ENCODE peak calls at places on chromosomes 3 and 15, in six cellular contexts. One of them, this sample, is unnamed.

GRCh38 chr15:25802285-25802830 is 60.8 kb downstream of the ATP10A start:
- DNase-seq in epithelial cell of esophagus: no peak
- DNase-seq in epithelial cell of proximal tubule: no peak
- DNase-seq in GM10248: no peak
- DNase-seq in progenitor cell of endocrine pancreas: no peak
- DNase-seq in fibroblast of pulmonary artery: no peak
- DNase-seq in this sample: no peak

GRCh38 chr15:27872355-27872754 is 226.8 kb downstream of the OCA2 start:
- DNase-seq in epithelial cell of esophagus: no peak
- DNase-seq in epithelial cell of proximal tubule: no peak
- DNase-seq in GM10248: no peak
- DNase-seq in progenitor cell of endocrine pancreas: no peak
- DNase-seq in fibroblast of pulmonary artery: no peak
- DNase-seq in this sample: no peak

GRCh38 chr3:179088306-179088705 is 16.7 kb upstream of the ZMAT3 start:
- DNase-seq in epithelial cell of esophagus: no peak
- DNase-seq in epithelial cell of proximal tubule: no peak
- DNase-seq in GM10248: no peak
- DNase-seq in progenitor cell of endocrine pancreas: no peak
- DNase-seq in fibroblast of pulmonary artery: no peak
- DNase-seq in this sample: no peak

GRCh38 chr3:75136100-75136897 is 521.8 kb upstream of the CNTN3 start:
- DNase-seq in epithelial cell of esophagus: no peak
- DNase-seq in epithelial cell of proximal tubule: no peak
- DNase-seq in GM10248: no peak
- DNase-seq in progenitor cell of endocrine pancreas: no peak
- DNase-seq in fibroblast of pulmonary artery: no peak
- DNase-seq in this sample: no peak

GRCh38 chr3:114308830-114309229 is 15.0 kb downstream of the TIGIT start:
- DNase-seq in epithelial cell of esophagus: no peak
- DNase-seq in epithelial cell of proximal tubule: no peak
- DNase-seq in GM10248: peak; percentile 61
- DNase-seq in progenitor cell of endocrine pancreas: no peak
- DNase-seq in fibroblast of pulmonary artery: no peak
- DNase-seq in this sample: no peak

GRCh38 chr15:58070801-58071418 is 5.4 kb upstream of the ALDH1A2 start:
- DNase-seq in epithelial cell of esophagus: peak; percentile 68
- DNase-seq in epithelial cell of proximal tubule: no peak
- DNase-seq in GM10248: peak; percentile 10
- DNase-seq in progenitor cell of endocrine pancreas: peak; percentile 51
- DNase-seq in fibroblast of pulmonary artery: peak; percentile 72
- DNase-seq in this sample: peak; percentile 73

GRCh38 chr15:40436892-40437753 is 3.6 kb upstream of the BAHD1 start:
- DNase-seq in epithelial cell of esophagus: no peak
- DNase-seq in epithelial cell of proximal tubule: no peak
- DNase-seq in GM10248: no peak
- DNase-seq in progenitor cell of endocrine pancreas: no peak
- DNase-seq in fibroblast of pulmonary artery: no peak
- DNase-seq in this sample: no peak

GRCh38 chr15:58203537-58203936 is 65.4 kb downstream of the AQP9 start:
- DNase-seq in epithelial cell of esophagus: no peak
- DNase-seq in epithelial cell of proximal tubule: no peak
- DNase-seq in GM10248: no peak
- DNase-seq in progenitor cell of endocrine pancreas: no peak
- DNase-seq in fibroblast of pulmonary artery: peak; percentile 96
- DNase-seq in this sample: no peak

GRCh38 chr3:39381432-39381831 is 1.7 kb upstream of the SLC25A38 start:
- DNase-seq in epithelial cell of esophagus: no peak
- DNase-seq in epithelial cell of proximal tubule: no peak
- DNase-seq in GM10248: no peak
- DNase-seq in progenitor cell of endocrine pancreas: no peak
- DNase-seq in fibroblast of pulmonary artery: no peak
- DNase-seq in this sample: no peak

GRCh38 chr3:30826381-30827061 is 67.9 kb downstream of the GADL1 start:
- DNase-seq in epithelial cell of esophagus: no peak
- DNase-seq in epithelial cell of proximal tubule: no peak
- DNase-seq in GM10248: no peak
- DNase-seq in progenitor cell of endocrine pancreas: no peak
- DNase-seq in fibroblast of pulmonary artery: peak; percentile 26
- DNase-seq in this sample: peak; percentile 2

GRCh38 chr15:50224606-50225005 is 40.9 kb downstream of the HDC start:
- DNase-seq in epithelial cell of esophagus: peak; percentile 25
- DNase-seq in epithelial cell of proximal tubule: no peak
- DNase-seq in GM10248: no peak
- DNase-seq in progenitor cell of endocrine pancreas: no peak
- DNase-seq in fibroblast of pulmonary artery: peak; percentile 18
- DNase-seq in this sample: no peak

GRCh38 chr15:36601497-36601932 is 22.1 kb downstream of the CDIN1 start:
- DNase-seq in epithelial cell of esophagus: peak; percentile 16
- DNase-seq in epithelial cell of proximal tubule: peak; percentile 16
- DNase-seq in GM10248: no peak
- DNase-seq in progenitor cell of endocrine pancreas: no peak
- DNase-seq in fibroblast of pulmonary artery: peak; percentile 97
- DNase-seq in this sample: peak; percentile 54

GRCh38 chr3:142987080-142987700 is 14.2 kb upstream of the U2SURP start:
- DNase-seq in epithelial cell of esophagus: peak; percentile 53
- DNase-seq in epithelial cell of proximal tubule: no peak
- DNase-seq in GM10248: peak; percentile 60
- DNase-seq in progenitor cell of endocrine pancreas: no peak
- DNase-seq in fibroblast of pulmonary artery: peak; percentile 69
- DNase-seq in this sample: peak; percentile 57

DNA sequence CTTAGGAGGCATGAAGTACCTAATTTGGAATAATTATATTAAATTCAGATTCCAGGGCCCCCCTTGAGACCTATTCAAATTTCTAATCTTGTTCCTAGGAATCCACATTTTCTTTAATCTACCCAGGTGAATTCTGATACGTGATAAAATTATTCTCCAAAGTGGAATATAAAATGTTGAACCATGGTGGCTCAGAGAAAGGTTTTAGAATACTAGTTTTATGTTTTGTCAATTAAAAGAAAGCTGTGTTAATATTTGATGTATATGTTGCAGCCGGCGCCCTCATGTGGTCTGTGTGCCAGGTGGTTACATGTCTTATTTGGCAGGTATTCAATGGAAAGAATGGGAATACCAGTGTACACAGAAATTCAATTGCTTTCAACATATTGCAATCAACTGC is 321.8 kb downstream of the FEZF2 start:
- DNase-seq in epithelial cell of esophagus: peak; percentile 72
- DNase-seq in epithelial cell of proximal tubule: no peak
- DNase-seq in GM10248: no peak
- DNase-seq in progenitor cell of endocrine pancreas: no peak
- DNase-seq in fibroblast of pulmonary artery: peak; percentile 40
- DNase-seq in this sample: peak; percentile 37
- TF ChIP-seq CTCF in epithelial cell of esophagus: peak; percentile 63
- TF ChIP-seq CTCF in epithelial cell of proximal tubule: peak; percentile 63
- TF ChIP-seq CTCF in GM10248: no peak
- TF ChIP-seq CTCF in progenitor cell of endocrine pancreas: peak; percentile 42
- TF ChIP-seq CTCF in fibroblast of pulmonary artery: peak; percentile 38
- TF ChIP-seq CTCF in this sample: peak; percentile 32

GRCh38 chr15:22240403-22240802 is 160.1 kb downstream of the OR4M2 start:
- DNase-seq in epithelial cell of esophagus: no peak
- DNase-seq in epithelial cell of proximal tubule: no peak
- DNase-seq in GM10248: no peak
- DNase-seq in progenitor cell of endocrine pancreas: no peak
- DNase-seq in fibroblast of pulmonary artery: no peak
- DNase-seq in this sample: no peak

GRCh38 chr15:22243440-22244130 is 163.3 kb downstream of the OR4M2 start:
- DNase-seq in epithelial cell of esophagus: no peak
- DNase-seq in epithelial cell of proximal tubule: no peak
- DNase-seq in GM10248: no peak
- DNase-seq in progenitor cell of endocrine pancreas: no peak
- DNase-seq in fibroblast of pulmonary artery: no peak
- DNase-seq in this sample: no peak

GRCh38 chr15:22240951-22241350 is 160.6 kb downstream of the OR4M2 start:
- DNase-seq in epithelial cell of esophagus: no peak
- DNase-seq in epithelial cell of proximal tubule: no peak
- DNase-seq in GM10248: no peak
- DNase-seq in progenitor cell of endocrine pancreas: no peak
- DNase-seq in fibroblast of pulmonary artery: no peak
- DNase-seq in this sample: no peak

GRCh38 chr15:22239806-22240180 is 159.5 kb downstream of the OR4M2 start:
- DNase-seq in epithelial cell of esophagus: no peak
- DNase-seq in epithelial cell of proximal tubule: no peak
- DNase-seq in GM10248: no peak
- DNase-seq in progenitor cell of endocrine pancreas: no peak
- DNase-seq in fibroblast of pulmonary artery: no peak
- DNase-seq in this sample: no peak

GRCh38 chr15:22241451-22241850 is 161.1 kb downstream of the OR4M2 start:
- DNase-seq in epithelial cell of esophagus: no peak
- DNase-seq in epithelial cell of proximal tubule: no peak
- DNase-seq in GM10248: no peak
- DNase-seq in progenitor cell of endocrine pancreas: no peak
- DNase-seq in fibroblast of pulmonary artery: no peak
- DNase-seq in this sample: no peak
- TF ChIP-seq CTCF in epithelial cell of esophagus: no peak
- TF ChIP-seq CTCF in epithelial cell of proximal tubule: no peak
- TF ChIP-seq CTCF in GM10248: no peak
- TF ChIP-seq CTCF in progenitor cell of endocrine pancreas: no peak
- TF ChIP-seq CTCF in fibroblast of pulmonary artery: no peak
- TF ChIP-seq CTCF in this sample: no peak

GRCh38 chr3:156781310-156782230 is 44.6 kb upstream of the LEKR1 start:
- DNase-seq in epithelial cell of esophagus: peak; percentile 83
- DNase-seq in epithelial cell of proximal tubule: no peak
- DNase-seq in GM10248: no peak
- DNase-seq in progenitor cell of endocrine pancreas: no peak
- DNase-seq in fibroblast of pulmonary artery: peak; percentile 43
- DNase-seq in this sample: no peak
- TF ChIP-seq CTCF in epithelial cell of esophagus: no peak
- TF ChIP-seq CTCF in epithelial cell of proximal tubule: no peak
- TF ChIP-seq CTCF in GM10248: no peak
- TF ChIP-seq CTCF in progenitor cell of endocrine pancreas: no peak
- TF ChIP-seq CTCF in fibroblast of pulmonary artery: no peak
- TF ChIP-seq CTCF in this sample: no peak

GRCh38 chr15:70278644-70279043 is 180.9 kb upstream of the TLE3 start:
- DNase-seq in epithelial cell of esophagus: no peak
- DNase-seq in epithelial cell of proximal tubule: no peak
- DNase-seq in GM10248: no peak
- DNase-seq in progenitor cell of endocrine pancreas: no peak
- DNase-seq in fibroblast of pulmonary artery: no peak
- DNase-seq in this sample: no peak
- TF ChIP-seq CTCF in epithelial cell of esophagus: no peak
- TF ChIP-seq CTCF in epithelial cell of proximal tubule: no peak
- TF ChIP-seq CTCF in GM10248: no peak
- TF ChIP-seq CTCF in progenitor cell of endocrine pancreas: no peak
- TF ChIP-seq CTCF in fibroblast of pulmonary artery: no peak
- TF ChIP-seq CTCF in this sample: no peak

GRCh38 chr3:123025642-123026521 is 1.7 kb downstream of the SEMA5B start:
- DNase-seq in epithelial cell of esophagus: no peak
- DNase-seq in epithelial cell of proximal tubule: no peak
- DNase-seq in GM10248: no peak
- DNase-seq in progenitor cell of endocrine pancreas: no peak
- DNase-seq in fibroblast of pulmonary artery: no peak
- DNase-seq in this sample: peak; percentile 52

GRCh38 chr3:123028233-123028828 is 768 bp upstream of the SEMA5B start:
- DNase-seq in epithelial cell of esophagus: peak; percentile 70
- DNase-seq in epithelial cell of proximal tubule: peak; percentile 23
- DNase-seq in GM10248: peak; percentile 67
- DNase-seq in progenitor cell of endocrine pancreas: no peak
- DNase-seq in fibroblast of pulmonary artery: peak; percentile 81
- DNase-seq in this sample: peak; percentile 86

GRCh38 chr3:123031051-123031450 is 3.5 kb upstream of the SEMA5B start:
- DNase-seq in epithelial cell of esophagus: no peak
- DNase-seq in epithelial cell of proximal tubule: no peak
- DNase-seq in GM10248: no peak
- DNase-seq in progenitor cell of endocrine pancreas: no peak
- DNase-seq in fibroblast of pulmonary artery: no peak
- DNase-seq in this sample: no peak

GRCh38 chr3:123026551-123027291 is 842 bp downstream of the SEMA5B start:
- DNase-seq in epithelial cell of esophagus: no peak
- DNase-seq in epithelial cell of proximal tubule: no peak
- DNase-seq in GM10248: peak; percentile 38
- DNase-seq in progenitor cell of endocrine pancreas: peak; percentile 20
- DNase-seq in fibroblast of pulmonary artery: no peak
- DNase-seq in this sample: peak; percentile 52

GRCh38 chr3:123027292-123028232 is at the start of gene SEMA5B:
- DNase-seq in epithelial cell of esophagus: peak; percentile 32
- DNase-seq in epithelial cell of proximal tubule: no peak
- DNase-seq in GM10248: peak; percentile 66
- DNase-seq in progenitor cell of endocrine pancreas: peak; percentile 55
- DNase-seq in fibroblast of pulmonary artery: no peak
- DNase-seq in this sample: peak; percentile 78
- TF ChIP-seq CTCF in epithelial cell of esophagus: no peak
- TF ChIP-seq CTCF in epithelial cell of proximal tubule: peak; percentile 31
- TF ChIP-seq CTCF in GM10248: peak; percentile 74
- TF ChIP-seq CTCF in progenitor cell of endocrine pancreas: peak; percentile 67
- TF ChIP-seq CTCF in fibroblast of pulmonary artery: no peak
- TF ChIP-seq CTCF in this sample: peak; percentile 38

GRCh38 chr15:62619526-62619925 is 423.0 kb upstream of the TPM1 start:
- DNase-seq in epithelial cell of esophagus: no peak
- DNase-seq in epithelial cell of proximal tubule: no peak
- DNase-seq in GM10248: no peak
- DNase-seq in progenitor cell of endocrine pancreas: no peak
- DNase-seq in fibroblast of pulmonary artery: no peak
- DNase-seq in this sample: no peak

GRCh38 chr15:62616746-62617145 is 425.8 kb upstream of the TPM1 start:
- DNase-seq in epithelial cell of esophagus: no peak
- DNase-seq in epithelial cell of proximal tubule: no peak
- DNase-seq in GM10248: no peak
- DNase-seq in progenitor cell of endocrine pancreas: no peak
- DNase-seq in fibroblast of pulmonary artery: no peak
- DNase-seq in this sample: no peak

GRCh38 chr15:62617741-62618140 is 424.8 kb upstream of the TPM1 start:
- DNase-seq in epithelial cell of esophagus: no peak
- DNase-seq in epithelial cell of proximal tubule: no peak
- DNase-seq in GM10248: no peak
- DNase-seq in progenitor cell of endocrine pancreas: no peak
- DNase-seq in fibroblast of pulmonary artery: no peak
- DNase-seq in this sample: no peak

GRCh38 chr15:62619105-62619504 is 423.4 kb upstream of the TPM1 start:
- DNase-seq in epithelial cell of esophagus: no peak
- DNase-seq in epithelial cell of proximal tubule: no peak
- DNase-seq in GM10248: no peak
- DNase-seq in progenitor cell of endocrine pancreas: no peak
- DNase-seq in fibroblast of pulmonary artery: no peak
- DNase-seq in this sample: no peak

GRCh38 chr15:62618432-62618831 is 424.1 kb upstream of the TPM1 start:
- DNase-seq in epithelial cell of esophagus: peak; percentile 73
- DNase-seq in epithelial cell of proximal tubule: no peak
- DNase-seq in GM10248: no peak
- DNase-seq in progenitor cell of endocrine pancreas: no peak
- DNase-seq in fibroblast of pulmonary artery: peak; percentile 58
- DNase-seq in this sample: no peak
- TF ChIP-seq CTCF in epithelial cell of esophagus: peak; percentile 45
- TF ChIP-seq CTCF in epithelial cell of proximal tubule: peak; percentile 59
- TF ChIP-seq CTCF in GM10248: no peak
- TF ChIP-seq CTCF in progenitor cell of endocrine pancreas: no peak
- TF ChIP-seq CTCF in fibroblast of pulmonary artery: peak; percentile 48
- TF ChIP-seq CTCF in this sample: peak; percentile 40

DNA sequence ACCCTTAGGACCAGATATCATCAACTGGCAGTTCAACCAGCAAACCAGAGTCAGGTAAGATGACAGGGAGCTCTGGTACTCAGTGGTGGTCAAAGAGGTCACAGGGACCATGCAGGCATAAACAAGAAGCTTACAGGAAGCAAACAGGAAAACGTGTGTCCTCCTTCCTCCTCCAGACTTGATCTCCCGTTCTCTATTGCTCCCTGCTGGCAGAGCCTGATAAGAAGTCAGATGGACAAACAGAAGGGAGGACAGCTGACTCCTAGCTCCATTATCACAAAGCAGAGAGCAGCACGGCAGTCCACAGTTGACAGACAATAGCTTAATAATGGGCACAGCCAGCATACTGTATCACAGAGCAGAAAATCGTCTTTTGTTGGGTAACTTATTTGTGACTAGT is 156.5 kb upstream of the SLC2A2 start:
- DNase-seq in epithelial cell of esophagus: peak; percentile 40
- DNase-seq in epithelial cell of proximal tubule: no peak
- DNase-seq in GM10248: no peak
- DNase-seq in progenitor cell of endocrine pancreas: no peak
- DNase-seq in fibroblast of pulmonary artery: peak; percentile 60
- DNase-seq in this sample: peak; percentile 69
- TF ChIP-seq CTCF in epithelial cell of esophagus: peak; percentile 44
- TF ChIP-seq CTCF in epithelial cell of proximal tubule: peak; percentile 34
- TF ChIP-seq CTCF in GM10248: no peak
- TF ChIP-seq CTCF in progenitor cell of endocrine pancreas: peak; percentile 19
- TF ChIP-seq CTCF in fibroblast of pulmonary artery: peak; percentile 41
- TF ChIP-seq CTCF in this sample: peak; percentile 46